ENCODE peak calls at places on chromosomes 1 and 21, in seven cellular contexts. One of them, this sample, is unnamed.

GRCh38 chr1:188065917-188066316 is 1237.2 kb downstream of the PLA2G4A start:
- DNase-seq in NCI-H1105: no peak
- DNase-seq in iPS-NIHi11: no peak
- DNase-seq in aorta: no peak
- DNase-seq in A673: no peak
- DNase-seq in NCI-H226: peak
- DNase-seq in CD8-positive, alpha-beta T cell: no peak
- DNase-seq in this sample: no peak

GRCh38 chr1:224789311-224789710 is 140.2 kb upstream of the DNAH14 start:
- DNase-seq in NCI-H1105: no peak
- DNase-seq in aorta: no peak
- DNase-seq in iPS-NIHi11: no peak
- DNase-seq in A673: no peak
- DNase-seq in NCI-H226: no peak
- DNase-seq in CD8-positive, alpha-beta T cell: no peak
- DNase-seq in this sample: no peak

GRCh38 chr1:230105754-230106625 is 39.0 kb downstream of the GALNT2 start:
- DNase-seq in aorta: no peak
- DNase-seq in iPS-NIHi11: no peak
- DNase-seq in NCI-H226: peak
- DNase-seq in NCI-H1105: no peak
- DNase-seq in A673: no peak
- DNase-seq in CD8-positive, alpha-beta T cell: no peak
- DNase-seq in this sample: peak

GRCh38 chr1:54850737-54851136 is 36.3 kb downstream of the DHCR24 start:
- DNase-seq in aorta: no peak
- DNase-seq in NCI-H1105: no peak
- DNase-seq in A673: no peak
- DNase-seq in iPS-NIHi11: no peak
- DNase-seq in NCI-H226: peak
- DNase-seq in CD8-positive, alpha-beta T cell: no peak
- DNase-seq in this sample: peak

GRCh38 chr1:185369786-185370185 is 52.7 kb upstream of the IVNS1ABP start:
- DNase-seq in A673: no peak
- DNase-seq in iPS-NIHi11: no peak
- DNase-seq in CD8-positive, alpha-beta T cell: no peak
- DNase-seq in NCI-H1105: no peak
- DNase-seq in NCI-H226: no peak
- DNase-seq in aorta: no peak
- DNase-seq in this sample: peak

GRCh38 chr1:58583496-58583895 is 6.4 kb upstream of the TACSTD2 start:
- DNase-seq in NCI-H226: peak
- DNase-seq in aorta: no peak
- DNase-seq in iPS-NIHi11: no peak
- DNase-seq in NCI-H1105: no peak
- DNase-seq in A673: no peak
- DNase-seq in CD8-positive, alpha-beta T cell: no peak
- DNase-seq in this sample: no peak

GRCh38 chr21:32457360-32457840 is 44.9 kb downstream of the EVA1C start:
- DNase-seq in iPS-NIHi11: no peak
- DNase-seq in A673: no peak
- DNase-seq in NCI-H226: no peak
- DNase-seq in aorta: peak
- DNase-seq in CD8-positive, alpha-beta T cell: no peak
- DNase-seq in NCI-H1105: no peak
- DNase-seq in this sample: peak

GRCh38 chr21:26715878-26716506 is 129.2 kb downstream of the ADAMTS1 start:
- DNase-seq in A673: peak
- DNase-seq in aorta: no peak
- DNase-seq in NCI-H226: peak
- DNase-seq in CD8-positive, alpha-beta T cell: no peak
- DNase-seq in iPS-NIHi11: peak
- DNase-seq in NCI-H1105: no peak
- DNase-seq in this sample: peak

GRCh38 chr1:56576880-56577858 is 2.2 kb downstream of the PLPP3 start:
- DNase-seq in A673: peak
- DNase-seq in CD8-positive, alpha-beta T cell: no peak
- DNase-seq in aorta: no peak
- DNase-seq in NCI-H1105: no peak
- DNase-seq in iPS-NIHi11: peak
- DNase-seq in NCI-H226: no peak
- DNase-seq in this sample: peak

GRCh38 chr1:204996981-204997380 is 46.0 kb upstream of the CNTN2 start:
- DNase-seq in NCI-H226: no peak
- DNase-seq in aorta: no peak
- DNase-seq in NCI-H1105: no peak
- DNase-seq in CD8-positive, alpha-beta T cell: no peak
- DNase-seq in A673: no peak
- DNase-seq in iPS-NIHi11: no peak
- DNase-seq in this sample: peak

GRCh38 chr1:155698382-155699038 is 9.6 kb downstream of the DAP3 start:
- DNase-seq in aorta: no peak
- DNase-seq in NCI-H1105: no peak
- DNase-seq in iPS-NIHi11: no peak
- DNase-seq in CD8-positive, alpha-beta T cell: no peak
- DNase-seq in NCI-H226: peak
- DNase-seq in A673: no peak
- DNase-seq in this sample: peak

GRCh38 chr1:91791691-91792392 is 94.1 kb downstream of the TGFBR3 start:
- DNase-seq in CD8-positive, alpha-beta T cell: no peak
- DNase-seq in A673: no peak
- DNase-seq in aorta: no peak
- DNase-seq in NCI-H1105: no peak
- DNase-seq in NCI-H226: no peak
- DNase-seq in iPS-NIHi11: no peak
- DNase-seq in this sample: peak

GRCh38 chr1:200165493-200166220 is 138.1 kb downstream of the NR5A2 start:
- DNase-seq in NCI-H1105: no peak
- DNase-seq in NCI-H226: no peak
- DNase-seq in CD8-positive, alpha-beta T cell: no peak
- DNase-seq in aorta: no peak
- DNase-seq in A673: no peak
- DNase-seq in iPS-NIHi11: no peak
- DNase-seq in this sample: no peak

GRCh38 chr1:12102066-12102465 is 39.0 kb downstream of the TNFRSF8 start:
- DNase-seq in CD8-positive, alpha-beta T cell: no peak
- DNase-seq in A673: no peak
- DNase-seq in aorta: peak
- DNase-seq in iPS-NIHi11: no peak
- DNase-seq in NCI-H226: no peak
- DNase-seq in NCI-H1105: no peak
- DNase-seq in this sample: no peak

GRCh38 chr1:5734996-5735395 is 257.2 kb downstream of the NPHP4 start:
- DNase-seq in NCI-H226: no peak
- DNase-seq in A673: no peak
- DNase-seq in aorta: peak
- DNase-seq in NCI-H1105: no peak
- DNase-seq in iPS-NIHi11: no peak
- DNase-seq in CD8-positive, alpha-beta T cell: no peak
- DNase-seq in this sample: no peak

GRCh38 chr1:184930232-184930631 is 44.1 kb downstream of the NIBAN1 start:
- DNase-seq in NCI-H1105: peak
- DNase-seq in iPS-NIHi11: no peak
- DNase-seq in aorta: no peak
- DNase-seq in A673: peak
- DNase-seq in CD8-positive, alpha-beta T cell: no peak
- DNase-seq in NCI-H226: no peak
- DNase-seq in this sample: no peak

GRCh38 chr1:205285391-205286101 is 36.0 kb downstream of the NUAK2 start:
- DNase-seq in CD8-positive, alpha-beta T cell: peak
- DNase-seq in iPS-NIHi11: no peak
- DNase-seq in NCI-H1105: no peak
- DNase-seq in NCI-H226: no peak
- DNase-seq in A673: no peak
- DNase-seq in aorta: no peak
- DNase-seq in this sample: no peak

GRCh38 chr1:59690531-59690930 is 124.2 kb upstream of the HOOK1 start:
- DNase-seq in aorta: no peak
- DNase-seq in CD8-positive, alpha-beta T cell: no peak
- DNase-seq in A673: no peak
- DNase-seq in NCI-H1105: no peak
- DNase-seq in NCI-H226: no peak
- DNase-seq in iPS-NIHi11: no peak
- DNase-seq in this sample: no peak

GRCh38 chr1:147611021-147611426 is 59.3 kb downstream of the ACP6 start:
- DNase-seq in aorta: no peak
- DNase-seq in NCI-H1105: no peak
- DNase-seq in iPS-NIHi11: no peak
- DNase-seq in CD8-positive, alpha-beta T cell: no peak
- DNase-seq in A673: no peak
- DNase-seq in NCI-H226: no peak
- DNase-seq in this sample: no peak

GRCh38 chr1:100461222-100461621 is 76.7 kb upstream of the GPR88 start:
- DNase-seq in A673: peak
- DNase-seq in aorta: no peak
- DNase-seq in NCI-H226: no peak
- DNase-seq in iPS-NIHi11: peak
- DNase-seq in NCI-H1105: no peak
- DNase-seq in CD8-positive, alpha-beta T cell: no peak
- DNase-seq in this sample: no peak

This sample was measured in AG08395.